ENCODE peak calls at places on chromosomes 6 and 20, in four cellular contexts. H is neural crest cell; Q is activated effector memory CD4-positive, alpha-beta T cell treated with anti-CD3 and anti-CD28 coated beads, Interleukin-2, amount 50 U/mL, for 16 hours; V is SK-N-DZ. K is an unnamed sample.
A peak's percentile ranks its signal among the peaks of the same experiment; 100 is the strongest.

GRCh38 chr20:50332491-50332980 is 141.9 kb downstream of the CEBPB start:
- DNase-seq in H (no peak), Q (no peak), V (no peak), K (no peak)

GRCh38 chr20:6074145-6074561 is 20.3 kb upstream of the LRRN4 start:
- DNase-seq in H (peak; percentile 16), Q (no peak), V (peak; percentile 58), K (no peak)

GRCh38 chr20:3808141-3808479 is 12.0 kb downstream of the CDC25B start:
- DNase-seq in H (no peak), Q (no peak), V (peak; percentile 56), K (peak; percentile 53)

GRCh38 chr20:20953738-20954657 is 152.2 kb downstream of the LINC00237 start:
- DNase-seq in H (no peak), Q (no peak), V (no peak), K (no peak)

GRCh38 chr20:53763707-53764415 is 170.2 kb upstream of the ZNF217 start:
- DNase-seq in H (peak; percentile 33), Q (no peak), V (peak; percentile 48), K (peak; percentile 82)

GRCh38 chr20:610130-611046 is at the start of gene TCF15:
- DNase-seq in H (peak; percentile 20), Q (no peak), V (peak; percentile 58), K (peak; percentile 43)

GRCh38 chr20:18808712-18809111 is 4.9 kb upstream of the SCP2D1 start:
- DNase-seq in H (no peak), Q (no peak), V (no peak), K (no peak)

GRCh38 chr6:166465671-166466087 is 82.9 kb upstream of the MPC1 start:
- DNase-seq in H (no peak), Q (no peak), V (peak; percentile 67), K (no peak)

GRCh38 chr6:156808287-156808686 is 31.1 kb downstream of the ARID1B start:
- DNase-seq in H (no peak), Q (no peak), V (peak; percentile 20), K (peak; percentile 80)

GRCh38 chr6:51932956-51933355 is 154.5 kb downstream of the PKHD1 start:
- DNase-seq in H (no peak), Q (no peak), V (no peak), K (no peak)

GRCh38 chr20:62666736-62667529 is 24.6 kb downstream of the SLCO4A1 start:
- DNase-seq in H (peak; percentile 51), Q (no peak), V (no peak), K (no peak)

GRCh38 chr6:148790817-148791216 is 44.0 kb downstream of the UST start:
- DNase-seq in H (no peak), Q (no peak), V (no peak), K (no peak)

GRCh38 chr6:157650261-157650640 is 172.8 kb upstream of the SNX9 start:
- DNase-seq in H (no peak), Q (no peak), V (no peak), K (no peak)

GRCh38 chr20:58139849-58140786 is 88.3 kb downstream of the ANKRD60 start:
- DNase-seq in H (no peak), Q (peak; percentile 50), V (no peak), K (no peak)

GRCh38 chr6:62129127-62129526 is 156.9 kb downstream of the KHDRBS2 start:
- DNase-seq in H (no peak), Q (no peak), V (no peak), K (no peak)

GRCh38 chr20:36482044-36482473 is 59.3 kb upstream of the MYL9 start:
- DNase-seq in H (no peak), Q (no peak), V (no peak), K (no peak)